ENCODE peak calls at places on chromosomes 1 and 21, in seven cellular contexts. L is H1, O is A549, B is anterior cingulate cortex, R is aorta, Q is adrenal gland, S is T-helper 1 cell. E is an unnamed sample.

GRCh38 chr1:32904797-32905196 is 3.6 kb upstream of the TMEM54 start:
- DNase-seq in R (peak; percentile 40), S (no peak), Q (no peak), B (no peak), L (no peak), O (no peak), E (no peak)

GRCh38 chr1:206082831-206083695 is 30.1 kb downstream of the RHEX start:
- DNase-seq in R (no peak), S (no peak), L (no peak), Q (no peak), O (no peak), B (no peak), E (no peak)

GRCh38 chr1:44853201-44853600 is 10.1 kb upstream of the PTCH2 start:
- DNase-seq in O (no peak), Q (no peak), R (no peak), S (no peak), L (no peak), B (no peak), E (no peak)

GRCh38 chr1:3895279-3895950 is 4.7 kb downstream of the C1orf174 start:
- DNase-seq in R (peak; percentile 31), Q (no peak), L (no peak), S (no peak), O (no peak), B (no peak), E (no peak)

GRCh38 chr1:1596493-1597274 is 3.3 kb downstream of the FNDC10 start:
- DNase-seq in O (no peak), B (no peak), S (no peak), R (no peak), L (no peak), Q (peak; percentile 34), E (no peak)

GRCh38 chr1:111214884-111215283 is 12.6 kb upstream of the CHI3L2 start:
- DNase-seq in R (no peak), O (no peak), B (no peak), S (peak; percentile 71), L (no peak), Q (no peak), E (no peak)

GRCh38 chr1:26317612-26318337 is at the start of gene CD52:
- DNase-seq in Q (no peak), O (no peak), B (no peak), R (no peak), S (peak; percentile 86), L (no peak), E (no peak)

GRCh38 chr1:150257624-150258274 is at the start of gene CA14:
- DNase-seq in O (no peak), R (no peak), L (no peak), Q (no peak), S (no peak), B (peak; percentile 70), E (no peak)

GRCh38 chr1:231093158-231093922 is 53.3 kb upstream of the FAM89A start:
- DNase-seq in S (no peak), B (peak; percentile 19), O (peak; percentile 35), R (no peak), L (no peak), Q (no peak), E (no peak)

GRCh38 chr1:9782897-9783296 is 40.9 kb downstream of the CLSTN1 start:
- DNase-seq in R (no peak), Q (no peak), S (no peak), O (no peak), B (no peak), L (no peak), E (no peak)

GRCh38 chr1:155166373-155167165 is 6.5 kb downstream of the KRTCAP2 start:
- DNase-seq in R (peak; percentile 79), Q (peak; percentile 43), L (no peak), B (peak; percentile 47), S (no peak), O (no peak), E (peak; percentile 28)

GRCh38 chr1:44723064-44723463 is 7.9 kb downstream of the RNU5D-1 start:
- DNase-seq in O (no peak), R (no peak), S (peak; percentile 32), Q (no peak), B (no peak), L (no peak), E (no peak)

GRCh38 chr21:38914531-38915385 is 109.0 kb downstream of the ETS2 start:
- DNase-seq in R (no peak), L (no peak), Q (no peak), B (no peak), S (no peak), O (no peak), E (no peak)

GRCh38 chr1:54358503-54359168 is 47.6 kb downstream of the SSBP3 start:
- DNase-seq in O (no peak), S (no peak), B (no peak), L (no peak), Q (peak; percentile 50), R (peak; percentile 62), E (no peak)

GRCh38 chr1:230205719-230206198 is 138.7 kb downstream of the GALNT2 start:
- DNase-seq in L (no peak), R (no peak), Q (no peak), B (no peak), S (no peak), O (no peak), E (no peak)

GRCh38 chr1:161038523-161039153 is at the start of gene TSTD1:
- DNase-seq in Q (peak; percentile 68), O (no peak), S (peak; percentile 86), L (no peak), B (peak; percentile 38), R (peak; percentile 86), E (peak; percentile 79)

GRCh38 chr1:211939876-211940468 is 95.4 kb downstream of the INTS7 start:
- DNase-seq in Q (no peak), S (peak; percentile 26), B (no peak), R (no peak), O (no peak), L (no peak), E (no peak)

GRCh38 chr21:42003051-42003461 is 7.1 kb downstream of the ZBTB21 start:
- DNase-seq in Q (no peak), R (no peak), B (no peak), S (peak; percentile 18), L (no peak), O (no peak), E (no peak)

GRCh38 chr1:109821221-109821669 is 57.5 kb upstream of the EPS8L3 start:
- DNase-seq in O (peak; percentile 70), Q (peak; percentile 92), R (peak; percentile 92), S (peak; percentile 62), B (no peak), L (no peak), E (no peak)

GRCh38 chr1:71357708-71358107 is 276.9 kb upstream of the ZRANB2 start:
- DNase-seq in L (no peak), B (no peak), O (no peak), S (no peak), R (no peak), Q (no peak), E (no peak)

GRCh38 chr1:171221665-171222591 is 26.4 kb upstream of the FMO1 start:
- DNase-seq in R (no peak), S (no peak), O (no peak), L (no peak), B (no peak), Q (no peak), E (no peak)

GRCh38 chr1:220786057-220786336 is 716 bp upstream of the MTARC1 start:
- DNase-seq in L (no peak), O (no peak), Q (peak; percentile 49), R (no peak), S (no peak), B (no peak), E (no peak)

GRCh38 chr1:192516776-192517297 is 58.7 kb upstream of the RGS1 start:
- DNase-seq in R (no peak), L (no peak), Q (peak; percentile 28), S (peak; percentile 96), B (no peak), O (no peak), E (no peak)

GRCh38 chr1:12629521-12629956 is 11.5 kb upstream of the DHRS3 start:
- DNase-seq in L (peak; percentile 76), O (no peak), Q (no peak), S (no peak), R (no peak), B (no peak), E (no peak)

GRCh38 chr1:234858722-234859121 is 248.7 kb upstream of the IRF2BP2 start:
- DNase-seq in B (no peak), Q (no peak), L (no peak), S (no peak), O (no peak), R (no peak), E (no peak)

GRCh38 chr21:40143822-40144525 is 276.7 kb downstream of the PCP4 start:
- DNase-seq in O (peak; percentile 33), Q (peak; percentile 82), S (peak; percentile 6), R (peak; percentile 82), L (no peak), B (peak; percentile 59), E (peak; percentile 70)

GRCh38 chr1:180981596-180982387 is 40.9 kb downstream of the STX6 start:
- DNase-seq in B (no peak), R (no peak), S (peak; percentile 70), O (no peak), L (no peak), Q (no peak), E (no peak)

GRCh38 chr1:87867631-87868030 is 539.0 kb downstream of the LMO4 start:
- DNase-seq in B (no peak), S (no peak), Q (no peak), L (no peak), R (no peak), O (no peak), E (no peak)

E was measured in body of pancreas.